ENCODE peak calls at places on chromosomes 13 and 19, in eight cellular contexts. One of them, this sample, is unnamed. For H3K36me3, the result is how much of the 10 kb centered on the place peaks cover.

GRCh38 chr19:45507864-45508680 is 793 bp downstream of the VASP start:
- DNase-seq in psoas muscle: peak
- DNase-seq in mucosa of descending colon: peak
- DNase-seq in effector memory CD4-positive, alpha-beta T cell: peak
- DNase-seq in A673: peak
- DNase-seq in GM23338: peak
- DNase-seq in HAP-1: peak
- DNase-seq in GM23248: peak
- DNase-seq in this sample: peak

GRCh38 chr19:1259206-1259872 is 9.8 kb upstream of the CIRBP start:
- DNase-seq in psoas muscle: peak
- DNase-seq in mucosa of descending colon: peak
- DNase-seq in effector memory CD4-positive, alpha-beta T cell: peak
- DNase-seq in A673: peak
- DNase-seq in GM23338: peak
- DNase-seq in HAP-1: no peak
- DNase-seq in GM23248: peak
- DNase-seq in this sample: peak

GRCh38 chr19:45472557-45473365 is 5.0 kb downstream of the FOSB start:
- DNase-seq in psoas muscle: no peak
- DNase-seq in mucosa of descending colon: no peak
- DNase-seq in effector memory CD4-positive, alpha-beta T cell: peak
- DNase-seq in A673: no peak
- DNase-seq in GM23338: peak
- DNase-seq in HAP-1: no peak
- DNase-seq in GM23248: peak
- DNase-seq in this sample: peak

GRCh38 chr13:68535329-68535728 is 1305.2 kb upstream of the PCDH9 start:
- DNase-seq in psoas muscle: no peak
- DNase-seq in mucosa of descending colon: no peak
- DNase-seq in effector memory CD4-positive, alpha-beta T cell: no peak
- DNase-seq in A673: no peak
- DNase-seq in GM23338: no peak
- DNase-seq in HAP-1: no peak
- DNase-seq in GM23248: no peak
- DNase-seq in this sample: no peak

GRCh38 chr19:16896913-16897571 is 8.2 kb downstream of the F2RL3 start:
- DNase-seq in psoas muscle: peak
- DNase-seq in mucosa of descending colon: peak
- DNase-seq in effector memory CD4-positive, alpha-beta T cell: peak
- DNase-seq in A673: peak
- DNase-seq in GM23338: peak
- DNase-seq in HAP-1: peak
- DNase-seq in GM23248: peak
- DNase-seq in this sample: peak

GRCh38 chr19:1904385-1905070 is 671 bp upstream of the ADAT3 start:
- DNase-seq in psoas muscle: peak
- DNase-seq in mucosa of descending colon: no peak
- DNase-seq in effector memory CD4-positive, alpha-beta T cell: no peak
- DNase-seq in A673: peak
- DNase-seq in GM23338: peak
- DNase-seq in HAP-1: no peak
- DNase-seq in GM23248: peak
- DNase-seq in this sample: peak

GRCh38 chr13:97109256-97109655 is 112.9 kb upstream of the MBNL2 start:
- DNase-seq in psoas muscle: no peak
- DNase-seq in mucosa of descending colon: no peak
- DNase-seq in effector memory CD4-positive, alpha-beta T cell: no peak
- DNase-seq in A673: no peak
- DNase-seq in GM23338: no peak
- DNase-seq in HAP-1: no peak
- DNase-seq in GM23248: no peak
- DNase-seq in this sample: no peak

GRCh38 chr13:99366075-99366987 is 59.1 kb upstream of the GPR183 start:
- DNase-seq in psoas muscle: no peak
- DNase-seq in mucosa of descending colon: no peak
- DNase-seq in effector memory CD4-positive, alpha-beta T cell: no peak
- DNase-seq in A673: no peak
- DNase-seq in GM23338: no peak
- DNase-seq in HAP-1: no peak
- DNase-seq in GM23248: no peak
- DNase-seq in this sample: no peak

GRCh38 chr19:17687857-17688784 is at the start of gene UNC13A:
- DNase-seq in psoas muscle: peak
- DNase-seq in mucosa of descending colon: peak
- DNase-seq in effector memory CD4-positive, alpha-beta T cell: no peak
- DNase-seq in A673: peak
- DNase-seq in GM23338: peak
- DNase-seq in HAP-1: peak
- DNase-seq in GM23248: peak
- DNase-seq in this sample: peak

GRCh38 chr19:33552191-33552927 is 30.8 kb upstream of the PEPD start:
- DNase-seq in psoas muscle: no peak
- DNase-seq in mucosa of descending colon: no peak
- DNase-seq in effector memory CD4-positive, alpha-beta T cell: no peak
- DNase-seq in A673: no peak
- DNase-seq in GM23338: no peak
- DNase-seq in HAP-1: no peak
- DNase-seq in GM23248: no peak
- DNase-seq in this sample: no peak

GRCh38 chr19:17184381-17184841 is 30.7 kb upstream of the USE1 start:
- DNase-seq in psoas muscle: no peak
- DNase-seq in mucosa of descending colon: no peak
- DNase-seq in effector memory CD4-positive, alpha-beta T cell: peak
- DNase-seq in A673: no peak
- DNase-seq in GM23338: no peak
- DNase-seq in HAP-1: no peak
- DNase-seq in GM23248: no peak
- DNase-seq in this sample: no peak

GRCh38 chr13:74274946-74275345 is 140.7 kb upstream of the KLF12 start:
- DNase-seq in psoas muscle: no peak
- DNase-seq in mucosa of descending colon: no peak
- DNase-seq in effector memory CD4-positive, alpha-beta T cell: no peak
- DNase-seq in A673: no peak
- DNase-seq in GM23338: no peak
- DNase-seq in HAP-1: no peak
- DNase-seq in GM23248: peak
- DNase-seq in this sample: no peak

GRCh38 chr13:50867641-50867952 is 24.1 kb upstream of the DLEU7 start:
- DNase-seq in psoas muscle: no peak
- DNase-seq in mucosa of descending colon: no peak
- DNase-seq in effector memory CD4-positive, alpha-beta T cell: no peak
- DNase-seq in A673: no peak
- DNase-seq in GM23338: no peak
- DNase-seq in HAP-1: no peak
- DNase-seq in GM23248: no peak
- DNase-seq in this sample: no peak

GRCh38 chr19:47389150-47389556 is 30.2 kb downstream of the MEIS3 start:
- DNase-seq in psoas muscle: no peak
- DNase-seq in mucosa of descending colon: no peak
- DNase-seq in effector memory CD4-positive, alpha-beta T cell: no peak
- DNase-seq in A673: no peak
- DNase-seq in GM23338: no peak
- DNase-seq in HAP-1: no peak
- DNase-seq in GM23248: no peak
- DNase-seq in this sample: no peak
- H3K4me3 ChIP-seq in psoas muscle: no peak
- H3K4me3 ChIP-seq in mucosa of descending colon: no peak
- H3K4me3 ChIP-seq in effector memory CD4-positive, alpha-beta T cell: no peak
- H3K4me3 ChIP-seq in A673: no peak
- H3K4me3 ChIP-seq in GM23338: no peak
- H3K4me3 ChIP-seq in HAP-1: no peak
- H3K4me3 ChIP-seq in GM23248: no peak
- H3K4me3 ChIP-seq in this sample: no peak

GRCh38 chr19:4660181-4660791 is 9.9 kb downstream of the MYDGF start:
- DNase-seq in psoas muscle: no peak
- DNase-seq in mucosa of descending colon: peak
- DNase-seq in effector memory CD4-positive, alpha-beta T cell: no peak
- DNase-seq in A673: no peak
- DNase-seq in GM23338: peak
- DNase-seq in HAP-1: peak
- DNase-seq in GM23248: no peak
- DNase-seq in this sample: peak

GRCh38 chr19:4662020-4662695 is 8.0 kb downstream of the MYDGF start:
- DNase-seq in psoas muscle: no peak
- DNase-seq in mucosa of descending colon: no peak
- DNase-seq in effector memory CD4-positive, alpha-beta T cell: no peak
- DNase-seq in A673: no peak
- DNase-seq in GM23338: no peak
- DNase-seq in HAP-1: no peak
- DNase-seq in GM23248: no peak
- DNase-seq in this sample: no peak

GRCh38 chr19:4660993-4661392 is 9.1 kb downstream of the MYDGF start:
- DNase-seq in psoas muscle: no peak
- DNase-seq in mucosa of descending colon: no peak
- DNase-seq in effector memory CD4-positive, alpha-beta T cell: no peak
- DNase-seq in A673: no peak
- DNase-seq in GM23338: no peak
- DNase-seq in HAP-1: no peak
- DNase-seq in GM23248: no peak
- DNase-seq in this sample: no peak

GRCh38 chr19:4662812-4663211 is 7.3 kb downstream of the MYDGF start:
- DNase-seq in psoas muscle: no peak
- DNase-seq in mucosa of descending colon: no peak
- DNase-seq in effector memory CD4-positive, alpha-beta T cell: no peak
- DNase-seq in A673: no peak
- DNase-seq in GM23338: no peak
- DNase-seq in HAP-1: no peak
- DNase-seq in GM23248: no peak
- DNase-seq in this sample: no peak

GRCh38 chr19:4664642-4665041 is 5.5 kb downstream of the MYDGF start:
- DNase-seq in psoas muscle: no peak
- DNase-seq in mucosa of descending colon: no peak
- DNase-seq in effector memory CD4-positive, alpha-beta T cell: no peak
- DNase-seq in A673: no peak
- DNase-seq in GM23338: no peak
- DNase-seq in HAP-1: no peak
- DNase-seq in GM23248: no peak
- DNase-seq in this sample: no peak
- H3K36me3 ChIP-seq in psoas muscle: under half
- H3K36me3 ChIP-seq in mucosa of descending colon: under half
- H3K36me3 ChIP-seq in effector memory CD4-positive, alpha-beta T cell: half or more
- H3K36me3 ChIP-seq in A673: under half
- H3K36me3 ChIP-seq in GM23338: under half
- H3K36me3 ChIP-seq in HAP-1: under half
- H3K36me3 ChIP-seq in GM23248: under half
- H3K36me3 ChIP-seq in this sample: under half

DNA sequence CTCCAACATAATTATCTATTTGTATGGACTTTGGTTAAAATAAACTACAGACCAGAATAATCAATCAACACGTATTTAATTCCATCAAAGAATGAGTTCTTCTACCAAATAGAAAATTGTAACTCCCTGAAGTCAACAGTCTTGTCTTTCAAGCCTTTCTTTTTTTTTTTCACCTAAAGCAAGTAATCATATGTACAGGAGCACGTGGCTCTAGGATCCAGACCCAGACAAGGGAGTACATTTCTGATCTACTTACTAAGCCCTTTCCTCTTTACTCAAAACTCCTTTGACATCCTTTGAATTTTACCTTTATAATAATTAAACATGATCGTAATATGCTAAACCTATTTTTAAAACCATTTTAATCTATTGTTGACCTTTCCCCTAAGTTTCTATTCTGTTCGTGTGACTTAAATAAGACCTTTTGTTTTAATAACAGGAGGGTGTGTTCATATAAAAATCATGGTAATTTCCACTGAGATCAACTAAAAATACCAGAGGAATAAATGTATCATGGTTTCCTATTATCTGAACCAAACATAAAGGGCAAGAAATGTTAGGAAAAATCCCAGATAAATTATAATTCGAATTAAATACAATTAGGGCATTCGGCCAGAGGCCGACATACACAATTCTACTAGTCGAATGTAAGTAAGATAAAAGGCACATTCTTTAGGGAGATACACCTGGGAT is 1.7 kb downstream of the SLC7A1 start:
- DNase-seq in psoas muscle: no peak
- DNase-seq in mucosa of descending colon: no peak
- DNase-seq in effector memory CD4-positive, alpha-beta T cell: no peak
- DNase-seq in A673: no peak
- DNase-seq in GM23338: no peak
- DNase-seq in HAP-1: no peak
- DNase-seq in GM23248: no peak
- DNase-seq in this sample: no peak
- H3K4me3 ChIP-seq in psoas muscle: peak
- H3K4me3 ChIP-seq in mucosa of descending colon: no peak
- H3K4me3 ChIP-seq in effector memory CD4-positive, alpha-beta T cell: peak
- H3K4me3 ChIP-seq in A673: peak
- H3K4me3 ChIP-seq in GM23338: peak
- H3K4me3 ChIP-seq in HAP-1: peak
- H3K4me3 ChIP-seq in GM23248: peak
- H3K4me3 ChIP-seq in this sample: peak

DNA sequence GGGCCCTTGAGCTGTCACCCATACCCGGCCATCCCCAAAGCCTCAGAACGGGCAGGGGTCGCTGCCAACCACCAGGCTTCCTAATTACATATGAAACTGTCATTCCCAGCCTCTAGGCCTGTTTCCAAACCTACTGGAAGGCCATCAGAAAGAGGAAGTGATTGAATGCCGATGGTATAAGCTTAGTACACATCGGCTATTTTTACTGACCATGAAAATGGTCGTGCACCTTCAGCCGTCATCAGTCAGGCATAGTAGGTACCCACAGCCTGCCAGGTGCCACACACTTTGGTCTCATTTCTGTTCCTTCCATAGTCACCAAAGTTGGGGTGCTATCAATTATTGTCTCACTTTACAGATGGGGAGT is 10.2 kb downstream of the KRI1 start:
- DNase-seq in psoas muscle: no peak
- DNase-seq in mucosa of descending colon: no peak
- DNase-seq in effector memory CD4-positive, alpha-beta T cell: no peak
- DNase-seq in A673: no peak
- DNase-seq in GM23338: no peak
- DNase-seq in HAP-1: no peak
- DNase-seq in GM23248: no peak
- DNase-seq in this sample: no peak
- H3K36me3 ChIP-seq in psoas muscle: under half
- H3K36me3 ChIP-seq in mucosa of descending colon: under half
- H3K36me3 ChIP-seq in effector memory CD4-positive, alpha-beta T cell: half or more
- H3K36me3 ChIP-seq in A673: half or more
- H3K36me3 ChIP-seq in GM23338: under half
- H3K36me3 ChIP-seq in HAP-1: half or more
- H3K36me3 ChIP-seq in GM23248: under half
- H3K36me3 ChIP-seq in this sample: under half